ENCODE peak calls at places on chromosomes 7 and 10, in six cellular contexts. X, E, R, J, Q and H are unnamed samples. For H3K4me1, the result is how much of the 10 kb centered on the place peaks cover.

GRCh38 chr7:549103-549890 is 29.7 kb upstream of the PDGFA start:
- DNase-seq in Q (no peak), E (no peak), R (no peak), X (no peak), J (no peak), H (no peak)

GRCh38 chr7:77482015-77482414 is 55.1 kb upstream of the PTPN12 start:
- DNase-seq in J (no peak), Q (no peak), E (peak), R (no peak), X (no peak), H (peak)

GRCh38 chr7:2050511-2050866 is 182.3 kb downstream of the MAD1L1 start:
- DNase-seq in E (no peak), X (no peak), R (no peak), J (no peak), Q (no peak), H (no peak)

GRCh38 chr10:63388421-63389031 is 77.3 kb downstream of the JMJD1C start:
- DNase-seq in X (no peak), Q (no peak), R (no peak), E (no peak), J (no peak), H (no peak)

GRCh38 chr10:63210611-63211196 is 77.6 kb downstream of the NRBF2 start:
- DNase-seq in X (no peak), Q (no peak), E (no peak), R (no peak), J (no peak), H (no peak)

GRCh38 chr10:132457328-132458070 is 60.5 kb downstream of the PWWP2B start:
- DNase-seq in R (no peak), E (peak), J (no peak), Q (no peak), X (no peak), H (peak)

GRCh38 chr7:80934286-80934685 is 15.4 kb upstream of the SEMA3C start:
- DNase-seq in Q (no peak), X (no peak), E (no peak), J (no peak), R (no peak), H (no peak)

GRCh38 chr7:17434841-17435692 is 136.6 kb downstream of the AHR start:
- DNase-seq in Q (no peak), X (no peak), J (no peak), E (no peak), R (no peak), H (no peak)

GRCh38 chr10:116590590-116591444 is at the start of gene PNLIPRP1:
- DNase-seq in J (no peak), X (no peak), Q (no peak), E (peak), R (no peak), H (no peak)

GRCh38 chr7:36153571-36154097 is 580 bp downstream of the EEPD1 start:
- DNase-seq in R (no peak), E (peak), X (peak), J (peak), Q (no peak), H (no peak)

GRCh38 chr7:112556633-112557032 is 75.8 kb downstream of the LSMEM1 start:
- DNase-seq in R (peak), Q (no peak), X (no peak), J (no peak), E (no peak), H (no peak)

GRCh38 chr7:94190599-94191061 is 186.5 kb upstream of the BET1 start:
- DNase-seq in R (no peak), X (no peak), E (no peak), Q (peak), J (no peak), H (no peak)

GRCh38 chr7:143369678-143370651 is 7.5 kb upstream of the FAM131B start:
- DNase-seq in E (no peak), X (no peak), R (no peak), Q (no peak), J (no peak), H (no peak)

GRCh38 chr7:70586822-70587221 is 545.1 kb upstream of the GALNT17 start:
- DNase-seq in X (no peak), J (no peak), E (no peak), R (no peak), Q (no peak), H (no peak)
- H3K4me1 ChIP-seq in X (under half), J (under half), E (under half), R (under half), Q (under half), H (under half)

GRCh38 chr7:135167360-135167759 is 3.1 kb downstream of the CYREN start:
- DNase-seq in J (no peak), Q (no peak), R (no peak), X (no peak), E (no peak), H (no peak)

GRCh38 chr7:135169141-135169935 is 1.2 kb downstream of the CYREN start:
- DNase-seq in J (no peak), Q (peak), R (no peak), E (peak), X (no peak), H (peak)

GRCh38 chr7:135166338-135166989 is 4.0 kb downstream of the CYREN start:
- DNase-seq in R (no peak), Q (no peak), J (no peak), E (peak), X (no peak), H (no peak)

GRCh38 chr7:135168489-135169140 is 1.9 kb downstream of the CYREN start:
- DNase-seq in J (no peak), Q (no peak), E (peak), X (no peak), R (no peak), H (no peak)

DNA sequence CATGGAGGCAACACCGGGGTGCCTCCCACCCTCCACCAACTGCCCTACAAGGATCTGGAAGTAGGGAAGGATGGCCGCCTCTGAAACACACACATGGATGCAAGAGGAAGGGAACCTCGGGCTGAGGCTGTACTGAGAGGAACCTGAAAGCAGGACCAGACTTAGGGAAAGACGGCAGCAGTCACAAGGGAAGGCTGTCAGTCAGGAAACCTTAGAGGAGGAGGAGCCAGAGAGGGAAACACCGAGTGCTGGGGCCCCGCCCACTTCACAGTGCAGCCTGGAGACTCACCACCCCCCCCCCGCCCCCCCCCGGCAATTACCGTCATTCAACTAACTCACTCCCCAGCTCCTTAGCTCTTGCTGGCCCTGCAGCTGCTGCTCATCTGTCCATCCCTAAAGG is 2.5 kb downstream of the CYREN start:
- DNase-seq in X (no peak), J (no peak), Q (no peak), R (no peak), E (peak), H (no peak)
- TF ChIP-seq POLR2A in X (no peak), J (no peak), Q (no peak), R (peak), E (no peak), H (no peak)

GRCh38 chr7:32658034-32658944 is 163.0 kb downstream of the AVL9 start:
- DNase-seq in Q (peak), R (no peak), J (no peak), E (no peak), X (no peak), H (no peak)

GRCh38 chr7:32661501-32661900 is 166.2 kb downstream of the AVL9 start:
- DNase-seq in R (no peak), X (no peak), Q (no peak), J (no peak), E (no peak), H (no peak)

GRCh38 chr7:32661929-32662328 is 166.6 kb downstream of the AVL9 start:
- DNase-seq in E (no peak), X (no peak), J (no peak), R (no peak), Q (no peak), H (no peak)

GRCh38 chr7:32659853-32660252 is 164.6 kb downstream of the AVL9 start:
- DNase-seq in X (no peak), R (no peak), E (no peak), Q (peak), J (no peak), H (no peak)

DNA sequence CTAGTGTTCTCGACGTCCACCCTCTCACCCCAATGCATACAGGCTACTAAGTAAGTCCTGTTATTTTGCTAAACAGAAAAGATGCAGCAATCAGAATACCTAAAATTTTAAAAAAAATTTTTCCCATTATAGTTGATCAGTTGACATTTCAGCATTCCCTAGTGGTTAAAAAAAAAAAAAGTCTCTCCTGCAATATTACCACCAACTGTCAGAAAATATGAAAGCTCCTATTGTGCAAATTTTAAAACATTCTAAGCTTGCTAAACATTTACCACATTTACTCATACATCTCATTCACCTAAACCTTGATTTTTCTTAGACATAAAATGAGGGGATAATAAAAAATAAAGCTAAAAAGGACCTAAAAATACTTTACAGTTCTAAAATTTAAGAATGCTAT is 165.6 kb downstream of the AVL9 start:
- DNase-seq in X (no peak), E (no peak), R (no peak), Q (no peak), J (no peak), H (no peak)
- H3K4me1 ChIP-seq in X (under half), E (under half), R (under half), Q (under half), J (under half), H (under half)

GRCh38 chr7:115475774-115476407 is 554.0 kb downstream of the MDFIC start:
- DNase-seq in J (no peak), Q (no peak), R (no peak), X (no peak), E (no peak), H (peak)
- TF ChIP-seq POLR2A in J (no peak), Q (no peak), R (no peak), X (no peak), E (no peak), H (no peak)

GRCh38 chr10:71697938-71698709 is 21.5 kb downstream of the C10orf105 start:
- DNase-seq in E (no peak), J (no peak), X (no peak), Q (no peak), R (peak), H (no peak)
- H3K4me1 ChIP-seq in E (under half), J (under half), X (under half), Q (under half), R (half or more), H (under half)